ENCODE peak calls at places on chromosomes 6 and 20, in eight cellular contexts. E, T, S, I, A, Q, Z and N are unnamed samples.
A peak's percentile ranks its signal among the peaks of the same experiment; 100 is the strongest.

GRCh38 chr6:85476532-85476931 is 26.6 kb downstream of the NT5E start:
- DNase-seq in Z (no peak), S (no peak), I (no peak), E (no peak), A (no peak), T (no peak), Q (no peak), N (no peak)

GRCh38 chr20:48824830-48825550 is 2.8 kb downstream of the PREX1 start:
- DNase-seq in A (no peak), Z (no peak), E (no peak), Q (no peak), T (no peak), I (no peak), S (no peak), N (no peak)

GRCh38 chr6:124022641-124023040 is 219.0 kb downstream of the NKAIN2 start:
- DNase-seq in E (no peak), T (no peak), A (no peak), Z (no peak), Q (no peak), I (no peak), S (no peak), N (no peak)

GRCh38 chr20:63536997-63537524 is at the start of gene PTK6:
- DNase-seq in S (peak; percentile 90), T (peak; percentile 59), A (no peak), I (peak; percentile 84), Z (peak; percentile 46), Q (peak; percentile 87), E (no peak), N (peak; percentile 83)

GRCh38 chr6:68718379-68719073 is 83.4 kb downstream of the ADGRB3 start:
- DNase-seq in S (no peak), I (no peak), Q (no peak), T (no peak), E (no peak), A (no peak), Z (peak; percentile 87), N (no peak)

GRCh38 chr6:108581932-108582500 is 21.3 kb downstream of the FOXO3 start:
- DNase-seq in S (no peak), T (no peak), A (no peak), Q (no peak), I (no peak), Z (no peak), E (no peak), N (no peak)

GRCh38 chr6:90955246-90955645 is 368.4 kb upstream of the MAP3K7 start:
- DNase-seq in T (no peak), S (no peak), I (no peak), Z (no peak), E (no peak), Q (no peak), A (no peak), N (no peak)

GRCh38 chr20:5923493-5923892 is 26.8 kb downstream of the TRMT6 start:
- DNase-seq in A (no peak), Q (no peak), Z (no peak), I (no peak), T (no peak), E (no peak), S (no peak), N (no peak)

GRCh38 chr6:133787859-133788505 is 100.9 kb upstream of the TCF21 start:
- DNase-seq in A (no peak), I (no peak), S (no peak), Z (no peak), E (peak; percentile 78), Q (no peak), T (no peak), N (no peak)

GRCh38 chr6:131782764-131783163 is 25.1 kb upstream of the ENPP1 start:
- DNase-seq in I (no peak), S (peak; percentile 43), A (no peak), Q (peak; percentile 26), E (no peak), T (no peak), Z (peak; percentile 22), N (no peak)

GRCh38 chr6:152290693-152291092 is 346.5 kb downstream of the SYNE1 start:
- DNase-seq in Q (no peak), S (no peak), Z (no peak), A (no peak), I (no peak), T (no peak), E (no peak), N (no peak)

GRCh38 chr6:34154668-34155447 is 9.0 kb upstream of the GRM4 start:
- DNase-seq in A (no peak), S (peak; percentile 91), Z (no peak), T (peak; percentile 82), E (peak; percentile 75), Q (peak; percentile 53), I (peak; percentile 57), N (peak; percentile 90)

GRCh38 chr6:3773696-3774298 is 22.3 kb upstream of the PXDC1 start:
- DNase-seq in S (no peak), A (no peak), I (no peak), T (no peak), Z (peak; percentile 20), E (no peak), Q (no peak), N (no peak)

GRCh38 chr6:156777866-156778614 is 862 bp downstream of the ARID1B start:
- DNase-seq in S (peak; percentile 55), I (peak; percentile 51), E (peak; percentile 71), Q (peak; percentile 47), A (no peak), Z (no peak), T (peak; percentile 86), N (peak; percentile 82)

GRCh38 chr6:45199554-45199953 is 128.6 kb upstream of the RUNX2 start:
- DNase-seq in S (no peak), E (no peak), Z (no peak), A (no peak), I (no peak), T (no peak), Q (no peak), N (no peak)

GRCh38 chr20:17505664-17506517 is 25.3 kb downstream of the BFSP1 start:
- DNase-seq in I (no peak), S (no peak), Q (no peak), E (no peak), A (no peak), Z (peak; percentile 97), T (no peak), N (no peak)

GRCh38 chr6:135182993-135183531 is 2.0 kb downstream of the MYB start:
- DNase-seq in A (no peak), T (peak; percentile 69), Z (peak; percentile 5), E (no peak), S (peak; percentile 64), Q (peak; percentile 87), I (peak; percentile 65), N (peak; percentile 87)

GRCh38 chr6:1502041-1502440 is 107.7 kb upstream of the FOXC1 start:
- DNase-seq in A (no peak), Z (no peak), Q (no peak), S (no peak), E (no peak), I (no peak), T (no peak), N (no peak)

GRCh38 chr6:27608916-27609883 is 136.3 kb upstream of the ZNF184 start:
- DNase-seq in E (peak; percentile 67), T (peak; percentile 33), Z (peak; percentile 82), Q (no peak), A (no peak), S (peak; percentile 78), I (no peak), N (no peak)

GRCh38 chr6:5636210-5637030 is 370.3 kb downstream of the NRN1 start:
- DNase-seq in I (no peak), E (no peak), Q (no peak), A (no peak), S (no peak), T (no peak), Z (no peak), N (no peak)

GRCh38 chr20:16641511-16641910 is 68.3 kb upstream of the KIF16B start:
- DNase-seq in E (no peak), A (no peak), S (no peak), Z (no peak), Q (no peak), I (no peak), T (no peak), N (no peak)

DNA sequence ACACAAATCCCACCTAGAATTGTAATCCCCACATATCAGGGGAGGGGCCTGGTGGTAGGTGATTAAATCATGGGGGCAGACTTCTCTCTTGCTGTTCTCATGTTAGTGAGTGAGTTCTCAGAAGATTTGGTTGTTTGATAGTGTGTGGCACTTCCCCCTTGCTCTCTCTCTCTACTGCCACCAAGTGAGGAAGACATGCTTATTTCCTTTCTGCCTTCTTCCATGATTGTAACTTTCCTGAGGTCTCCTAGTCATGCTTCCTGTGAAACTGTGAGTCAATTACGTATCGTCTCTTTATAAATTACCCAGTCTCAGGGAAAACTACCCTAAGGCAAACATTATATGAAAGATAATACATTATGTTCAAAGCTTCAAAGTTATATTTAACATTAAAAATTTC is 1297.5 kb upstream of the CITED2 start:
- DNase-seq in Z (peak; percentile 72), S (no peak), A (no peak), I (no peak), E (no peak), T (peak; percentile 1), Q (no peak), N (no peak)
- TF ChIP-seq CTCF in Z (peak; percentile 8), S (no peak), A (no peak), I (no peak), E (no peak), T (no peak), Q (no peak), N (no peak)

GRCh38 chr6:122726649-122727048 is 52.9 kb upstream of the FABP7 start:
- DNase-seq in Z (peak; percentile 42), I (no peak), T (no peak), S (peak; percentile 42), E (peak; percentile 21), Q (no peak), A (no peak), N (no peak)
- TF ChIP-seq CTCF in Z (peak; percentile 63), I (peak; percentile 12), T (peak; percentile 47), S (no peak), E (peak; percentile 60), Q (peak; percentile 36), A (peak; percentile 60), N (peak; percentile 6)

DNA sequence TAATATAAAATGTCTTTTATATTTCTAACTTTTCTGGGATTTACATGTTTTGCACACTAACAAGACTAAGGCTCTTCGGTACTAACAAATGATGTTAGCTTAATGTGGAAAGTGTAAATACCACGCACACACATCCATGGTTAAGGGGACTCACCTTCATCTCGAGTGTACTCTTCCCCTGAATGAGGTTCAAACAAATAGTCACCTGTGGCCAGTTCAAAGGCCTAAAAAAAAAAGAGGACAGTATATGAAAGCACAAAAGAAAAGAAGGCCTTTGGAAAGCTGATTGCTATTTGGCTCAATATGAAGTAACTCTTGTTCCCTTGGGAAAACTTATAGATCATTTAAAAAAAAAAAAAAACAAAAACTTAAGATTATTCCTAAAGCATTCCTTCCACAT is 37.2 kb downstream of the LHFPL5 start:
- DNase-seq in E (no peak), Q (no peak), T (no peak), A (no peak), S (no peak), I (no peak), Z (no peak), N (no peak)
- TF ChIP-seq CTCF in E (no peak), Q (no peak), T (no peak), A (no peak), S (no peak), I (no peak), Z (no peak), N (no peak)

DNA sequence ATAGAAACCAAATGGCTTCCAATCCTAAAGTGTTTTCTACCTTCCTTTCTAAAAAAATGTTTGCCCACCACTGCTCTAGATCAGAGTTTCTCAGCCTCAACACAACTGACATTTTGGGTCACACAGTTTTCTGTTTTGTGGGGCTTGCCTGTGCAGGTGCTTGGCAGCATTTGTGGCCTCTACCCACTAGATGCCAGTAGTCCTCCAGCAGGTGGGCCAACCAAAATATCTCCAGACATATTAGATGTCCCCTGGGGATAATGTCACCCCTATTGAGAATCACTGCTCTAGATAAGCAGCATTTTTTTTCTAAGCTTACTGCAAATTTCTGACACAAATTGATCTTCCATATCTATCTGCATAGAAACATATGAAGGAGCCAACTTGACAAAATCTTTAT is 26.3 kb upstream of the EPM2A start:
- DNase-seq in A (no peak), Z (no peak), S (no peak), T (peak; percentile 20), E (no peak), Q (no peak), I (no peak), N (no peak)
- TF ChIP-seq CTCF in A (no peak), Z (no peak), S (no peak), T (no peak), E (no peak), Q (no peak), I (no peak), N (no peak)